ENCODE peak calls at places on chromosomes 4 and X, in seven cellular contexts. One of them, this sample, is unnamed.

GRCh38 chr4:80566203-80566872 is 230.8 kb downstream of the CFAP299 start:
- DNase-seq in progenitor cell of endocrine pancreas: no peak
- DNase-seq in breast epithelium: no peak
- DNase-seq in mammary epithelial cell: no peak
- DNase-seq in choroid plexus epithelial cell: no peak
- DNase-seq in upper lobe of left lung: no peak
- DNase-seq in lower lobe of right lung: no peak
- DNase-seq in this sample: no peak

GRCh38 chrX:107551546-107551945 is 76.8 kb upstream of the PRPS1 start:
- DNase-seq in choroid plexus epithelial cell: no peak
- DNase-seq in mammary epithelial cell: no peak
- DNase-seq in lower lobe of right lung: peak
- DNase-seq in progenitor cell of endocrine pancreas: no peak
- DNase-seq in upper lobe of left lung: no peak
- DNase-seq in breast epithelium: no peak
- DNase-seq in this sample: no peak

GRCh38 chrX:102765794-102766193 is 45.3 kb downstream of the GPRASP3 start:
- DNase-seq in progenitor cell of endocrine pancreas: no peak
- DNase-seq in lower lobe of right lung: no peak
- DNase-seq in choroid plexus epithelial cell: peak
- DNase-seq in mammary epithelial cell: peak
- DNase-seq in breast epithelium: no peak
- DNase-seq in upper lobe of left lung: no peak
- DNase-seq in this sample: peak

GRCh38 chr4:54872246-54872645 is 214.5 kb downstream of the KIT start:
- DNase-seq in choroid plexus epithelial cell: peak
- DNase-seq in upper lobe of left lung: no peak
- DNase-seq in lower lobe of right lung: no peak
- DNase-seq in breast epithelium: no peak
- DNase-seq in mammary epithelial cell: peak
- DNase-seq in progenitor cell of endocrine pancreas: no peak
- DNase-seq in this sample: peak

GRCh38 chrX:40922307-40922706 is 162.9 kb upstream of the USP9X start:
- DNase-seq in breast epithelium: no peak
- DNase-seq in mammary epithelial cell: peak
- DNase-seq in upper lobe of left lung: no peak
- DNase-seq in choroid plexus epithelial cell: peak
- DNase-seq in lower lobe of right lung: no peak
- DNase-seq in progenitor cell of endocrine pancreas: no peak
- DNase-seq in this sample: no peak

GRCh38 chrX:30835373-30835772 is 53.7 kb downstream of the TAB3 start:
- DNase-seq in choroid plexus epithelial cell: no peak
- DNase-seq in upper lobe of left lung: no peak
- DNase-seq in lower lobe of right lung: no peak
- DNase-seq in breast epithelium: no peak
- DNase-seq in mammary epithelial cell: no peak
- DNase-seq in progenitor cell of endocrine pancreas: no peak
- DNase-seq in this sample: no peak

GRCh38 chr4:119039779-119040178 is 95.9 kb upstream of the MYOZ2 start:
- DNase-seq in mammary epithelial cell: no peak
- DNase-seq in choroid plexus epithelial cell: peak
- DNase-seq in lower lobe of right lung: no peak
- DNase-seq in upper lobe of left lung: peak
- DNase-seq in progenitor cell of endocrine pancreas: no peak
- DNase-seq in breast epithelium: no peak
- DNase-seq in this sample: no peak

GRCh38 chrX:105458846-105459245 is 238.4 kb upstream of the TEX13A start:
- DNase-seq in lower lobe of right lung: no peak
- DNase-seq in choroid plexus epithelial cell: no peak
- DNase-seq in upper lobe of left lung: no peak
- DNase-seq in breast epithelium: no peak
- DNase-seq in mammary epithelial cell: no peak
- DNase-seq in progenitor cell of endocrine pancreas: no peak
- DNase-seq in this sample: no peak

GRCh38 chr4:55545133-55545532 is 1.6 kb downstream of the CLOCK start:
- DNase-seq in breast epithelium: no peak
- DNase-seq in lower lobe of right lung: no peak
- DNase-seq in mammary epithelial cell: peak
- DNase-seq in upper lobe of left lung: no peak
- DNase-seq in choroid plexus epithelial cell: peak
- DNase-seq in progenitor cell of endocrine pancreas: no peak
- DNase-seq in this sample: no peak

GRCh38 chr4:7516116-7516772 is 81.5 kb upstream of the PSAPL1 start:
- DNase-seq in progenitor cell of endocrine pancreas: no peak
- DNase-seq in mammary epithelial cell: no peak
- DNase-seq in choroid plexus epithelial cell: no peak
- DNase-seq in breast epithelium: no peak
- DNase-seq in lower lobe of right lung: no peak
- DNase-seq in upper lobe of left lung: no peak
- DNase-seq in this sample: no peak

GRCh38 chr4:5696341-5696740 is 12.0 kb downstream of the EVC2 start:
- DNase-seq in breast epithelium: no peak
- DNase-seq in choroid plexus epithelial cell: no peak
- DNase-seq in upper lobe of left lung: no peak
- DNase-seq in lower lobe of right lung: no peak
- DNase-seq in progenitor cell of endocrine pancreas: no peak
- DNase-seq in mammary epithelial cell: no peak
- DNase-seq in this sample: no peak

GRCh38 chr4:182091128-182091527 is 152.1 kb upstream of the TENM3 start:
- DNase-seq in lower lobe of right lung: no peak
- DNase-seq in choroid plexus epithelial cell: peak
- DNase-seq in mammary epithelial cell: no peak
- DNase-seq in progenitor cell of endocrine pancreas: no peak
- DNase-seq in upper lobe of left lung: no peak
- DNase-seq in breast epithelium: no peak
- DNase-seq in this sample: no peak

GRCh38 chr4:27000122-27000521 is 139.5 kb downstream of the STIM2 start:
- DNase-seq in progenitor cell of endocrine pancreas: no peak
- DNase-seq in lower lobe of right lung: no peak
- DNase-seq in choroid plexus epithelial cell: no peak
- DNase-seq in mammary epithelial cell: no peak
- DNase-seq in upper lobe of left lung: no peak
- DNase-seq in breast epithelium: no peak
- DNase-seq in this sample: no peak

GRCh38 chr4:61202100-61202637 is 2.0 kb downstream of the ADGRL3 start:
- DNase-seq in breast epithelium: no peak
- DNase-seq in lower lobe of right lung: peak
- DNase-seq in progenitor cell of endocrine pancreas: peak
- DNase-seq in choroid plexus epithelial cell: peak
- DNase-seq in mammary epithelial cell: peak
- DNase-seq in upper lobe of left lung: peak
- DNase-seq in this sample: no peak

GRCh38 chr4:112857461-112857860 is 192.0 kb upstream of the ANK2 start:
- DNase-seq in upper lobe of left lung: no peak
- DNase-seq in choroid plexus epithelial cell: peak
- DNase-seq in lower lobe of right lung: no peak
- DNase-seq in mammary epithelial cell: peak
- DNase-seq in breast epithelium: no peak
- DNase-seq in progenitor cell of endocrine pancreas: no peak
- DNase-seq in this sample: peak

GRCh38 chr4:123785515-123785914 is 388.9 kb downstream of the SPRY1 start:
- DNase-seq in mammary epithelial cell: peak
- DNase-seq in lower lobe of right lung: no peak
- DNase-seq in progenitor cell of endocrine pancreas: no peak
- DNase-seq in upper lobe of left lung: no peak
- DNase-seq in breast epithelium: no peak
- DNase-seq in choroid plexus epithelial cell: peak
- DNase-seq in this sample: peak

GRCh38 chr4:55592014-55592413 is at the start of gene PDCL2:
- DNase-seq in progenitor cell of endocrine pancreas: no peak
- DNase-seq in breast epithelium: no peak
- DNase-seq in mammary epithelial cell: no peak
- DNase-seq in lower lobe of right lung: no peak
- DNase-seq in upper lobe of left lung: peak
- DNase-seq in choroid plexus epithelial cell: no peak
- DNase-seq in this sample: no peak

GRCh38 chr4:41934813-41935651 is at the start of gene TMEM33:
- DNase-seq in lower lobe of right lung: peak
- DNase-seq in progenitor cell of endocrine pancreas: peak
- DNase-seq in breast epithelium: peak
- DNase-seq in mammary epithelial cell: peak
- DNase-seq in upper lobe of left lung: peak
- DNase-seq in choroid plexus epithelial cell: peak
- DNase-seq in this sample: peak
- TF ChIP-seq CTCF in lower lobe of right lung: peak
- TF ChIP-seq CTCF in progenitor cell of endocrine pancreas: peak
- TF ChIP-seq CTCF in breast epithelium: no peak
- TF ChIP-seq CTCF in mammary epithelial cell: no peak
- TF ChIP-seq CTCF in upper lobe of left lung: peak
- TF ChIP-seq CTCF in choroid plexus epithelial cell: peak
- TF ChIP-seq CTCF in this sample: peak

GRCh38 chrX:55451626-55451989 is 319 bp upstream of the MAGEH1 start:
- DNase-seq in breast epithelium: no peak
- DNase-seq in progenitor cell of endocrine pancreas: no peak
- DNase-seq in mammary epithelial cell: no peak
- DNase-seq in upper lobe of left lung: peak
- DNase-seq in choroid plexus epithelial cell: no peak
- DNase-seq in lower lobe of right lung: no peak
- DNase-seq in this sample: no peak

GRCh38 chrX:55451990-55452824 is at the start of gene MAGEH1:
- DNase-seq in breast epithelium: peak
- DNase-seq in mammary epithelial cell: peak
- DNase-seq in progenitor cell of endocrine pancreas: peak
- DNase-seq in choroid plexus epithelial cell: peak
- DNase-seq in lower lobe of right lung: peak
- DNase-seq in upper lobe of left lung: peak
- DNase-seq in this sample: peak

GRCh38 chrX:55451125-55451524 is 802 bp upstream of the MAGEH1 start:
- DNase-seq in progenitor cell of endocrine pancreas: no peak
- DNase-seq in choroid plexus epithelial cell: no peak
- DNase-seq in mammary epithelial cell: no peak
- DNase-seq in lower lobe of right lung: no peak
- DNase-seq in upper lobe of left lung: no peak
- DNase-seq in breast epithelium: no peak
- DNase-seq in this sample: no peak

GRCh38 chrX:55452825-55453124 is 848 bp downstream of the MAGEH1 start:
- DNase-seq in progenitor cell of endocrine pancreas: no peak
- DNase-seq in lower lobe of right lung: no peak
- DNase-seq in breast epithelium: no peak
- DNase-seq in mammary epithelial cell: no peak
- DNase-seq in upper lobe of left lung: no peak
- DNase-seq in choroid plexus epithelial cell: peak
- DNase-seq in this sample: no peak

GRCh38 chrX:55450259-55450658 is 1.7 kb upstream of the MAGEH1 start:
- DNase-seq in mammary epithelial cell: no peak
- DNase-seq in choroid plexus epithelial cell: peak
- DNase-seq in upper lobe of left lung: no peak
- DNase-seq in progenitor cell of endocrine pancreas: no peak
- DNase-seq in lower lobe of right lung: no peak
- DNase-seq in breast epithelium: no peak
- DNase-seq in this sample: no peak
- TF ChIP-seq CTCF in mammary epithelial cell: no peak
- TF ChIP-seq CTCF in choroid plexus epithelial cell: peak
- TF ChIP-seq CTCF in upper lobe of left lung: no peak
- TF ChIP-seq CTCF in progenitor cell of endocrine pancreas: no peak
- TF ChIP-seq CTCF in lower lobe of right lung: no peak
- TF ChIP-seq CTCF in breast epithelium: no peak
- TF ChIP-seq CTCF in this sample: peak

GRCh38 chr4:15003441-15003890 is 1.2 kb downstream of the CPEB2 start:
- DNase-seq in mammary epithelial cell: peak
- DNase-seq in upper lobe of left lung: peak
- DNase-seq in lower lobe of right lung: peak
- DNase-seq in breast epithelium: peak
- DNase-seq in choroid plexus epithelial cell: peak
- DNase-seq in progenitor cell of endocrine pancreas: peak
- DNase-seq in this sample: no peak

GRCh38 chr4:15002659-15003440 is 569 bp downstream of the CPEB2 start:
- DNase-seq in breast epithelium: peak
- DNase-seq in mammary epithelial cell: peak
- DNase-seq in progenitor cell of endocrine pancreas: peak
- DNase-seq in lower lobe of right lung: peak
- DNase-seq in upper lobe of left lung: peak
- DNase-seq in choroid plexus epithelial cell: peak
- DNase-seq in this sample: no peak

GRCh38 chr4:15001248-15001824 is 945 bp upstream of the CPEB2 start:
- DNase-seq in breast epithelium: peak
- DNase-seq in lower lobe of right lung: peak
- DNase-seq in upper lobe of left lung: no peak
- DNase-seq in mammary epithelial cell: peak
- DNase-seq in choroid plexus epithelial cell: peak
- DNase-seq in progenitor cell of endocrine pancreas: no peak
- DNase-seq in this sample: peak

GRCh38 chr4:15003891-15004700 is 1.8 kb downstream of the CPEB2 start:
- DNase-seq in mammary epithelial cell: peak
- DNase-seq in choroid plexus epithelial cell: no peak
- DNase-seq in upper lobe of left lung: peak
- DNase-seq in lower lobe of right lung: peak
- DNase-seq in breast epithelium: no peak
- DNase-seq in progenitor cell of endocrine pancreas: peak
- DNase-seq in this sample: no peak

GRCh38 chr4:15001825-15002658 is at the start of gene CPEB2:
- DNase-seq in lower lobe of right lung: peak
- DNase-seq in choroid plexus epithelial cell: peak
- DNase-seq in mammary epithelial cell: peak
- DNase-seq in upper lobe of left lung: peak
- DNase-seq in progenitor cell of endocrine pancreas: peak
- DNase-seq in breast epithelium: peak
- DNase-seq in this sample: peak
- TF ChIP-seq CTCF in lower lobe of right lung: no peak
- TF ChIP-seq CTCF in choroid plexus epithelial cell: no peak
- TF ChIP-seq CTCF in mammary epithelial cell: no peak
- TF ChIP-seq CTCF in upper lobe of left lung: peak
- TF ChIP-seq CTCF in progenitor cell of endocrine pancreas: no peak
- TF ChIP-seq CTCF in breast epithelium: no peak
- TF ChIP-seq CTCF in this sample: no peak

DNA sequence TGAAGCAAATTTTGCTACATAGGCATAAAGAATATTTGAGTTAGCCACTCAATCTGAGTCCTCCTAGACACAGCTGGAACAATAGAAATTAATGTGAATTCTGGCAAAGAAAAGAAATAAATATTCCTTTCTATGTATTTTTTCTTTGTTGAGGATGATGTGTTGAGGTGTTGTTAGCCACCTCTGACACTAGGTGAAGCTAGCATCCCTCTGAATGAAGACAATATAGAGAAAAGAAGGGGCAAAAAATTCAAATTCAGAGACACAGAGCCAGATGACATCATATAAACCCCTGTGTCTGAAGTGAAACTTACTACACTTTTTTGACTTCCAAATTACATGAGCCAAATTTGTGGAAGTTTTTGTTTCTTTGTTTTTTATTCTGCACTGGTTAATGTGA is 34.6 kb upstream of the TMPRSS11D start:
- DNase-seq in lower lobe of right lung: no peak
- DNase-seq in choroid plexus epithelial cell: no peak
- DNase-seq in breast epithelium: no peak
- DNase-seq in upper lobe of left lung: no peak
- DNase-seq in mammary epithelial cell: peak
- DNase-seq in progenitor cell of endocrine pancreas: no peak
- DNase-seq in this sample: no peak
- TF ChIP-seq CTCF in lower lobe of right lung: no peak
- TF ChIP-seq CTCF in choroid plexus epithelial cell: peak
- TF ChIP-seq CTCF in breast epithelium: no peak
- TF ChIP-seq CTCF in upper lobe of left lung: no peak
- TF ChIP-seq CTCF in mammary epithelial cell: peak
- TF ChIP-seq CTCF in progenitor cell of endocrine pancreas: peak
- TF ChIP-seq CTCF in this sample: peak

GRCh38 chr4:164949448-164950118 is 27.9 kb downstream of the TRIM61 start:
- DNase-seq in lower lobe of right lung: no peak
- DNase-seq in choroid plexus epithelial cell: no peak
- DNase-seq in upper lobe of left lung: no peak
- DNase-seq in breast epithelium: no peak
- DNase-seq in mammary epithelial cell: peak
- DNase-seq in progenitor cell of endocrine pancreas: no peak
- DNase-seq in this sample: no peak
- TF ChIP-seq CTCF in lower lobe of right lung: no peak
- TF ChIP-seq CTCF in choroid plexus epithelial cell: peak
- TF ChIP-seq CTCF in upper lobe of left lung: no peak
- TF ChIP-seq CTCF in breast epithelium: no peak
- TF ChIP-seq CTCF in mammary epithelial cell: no peak
- TF ChIP-seq CTCF in progenitor cell of endocrine pancreas: peak
- TF ChIP-seq CTCF in this sample: no peak